ENCODE peak calls at places on chromosomes 1 and 21, in four cellular contexts. One of them, this sample, is unnamed.

GRCh38 chr1:46806196-46807020 is 7.6 kb downstream of the CYP4B1 start:
- DNase-seq in HFF-Myc: no peak
- DNase-seq in cardiac fibroblast: peak
- DNase-seq in mucosa of descending colon: no peak
- DNase-seq in this sample: peak

GRCh38 chr1:179883739-179884138 is 1.7 kb downstream of the TOR1AIP1 start:
- DNase-seq in HFF-Myc: no peak
- DNase-seq in cardiac fibroblast: no peak
- DNase-seq in mucosa of descending colon: no peak
- DNase-seq in this sample: no peak

GRCh38 chr1:203440780-203441179 is 34.8 kb upstream of the PRELP start:
- DNase-seq in HFF-Myc: peak
- DNase-seq in cardiac fibroblast: peak
- DNase-seq in mucosa of descending colon: peak
- DNase-seq in this sample: peak

GRCh38 chr1:234911787-234912186 is 216.8 kb downstream of the TOMM20 start:
- DNase-seq in HFF-Myc: no peak
- DNase-seq in cardiac fibroblast: no peak
- DNase-seq in mucosa of descending colon: no peak
- DNase-seq in this sample: no peak

GRCh38 chr1:41487729-41488598 is 3.5 kb upstream of the EDN2 start:
- DNase-seq in HFF-Myc: no peak
- DNase-seq in cardiac fibroblast: no peak
- DNase-seq in mucosa of descending colon: peak
- DNase-seq in this sample: no peak

GRCh38 chr1:154972517-154973343 is 1.8 kb upstream of the CKS1B start:
- DNase-seq in HFF-Myc: peak
- DNase-seq in cardiac fibroblast: peak
- DNase-seq in mucosa of descending colon: peak
- DNase-seq in this sample: peak

GRCh38 chr1:39701092-39701460 is 9.8 kb upstream of the HPCAL4 start:
- DNase-seq in HFF-Myc: no peak
- DNase-seq in cardiac fibroblast: peak
- DNase-seq in mucosa of descending colon: no peak
- DNase-seq in this sample: peak

GRCh38 chr1:192831706-192832355 is 23.0 kb downstream of the RGS2 start:
- DNase-seq in HFF-Myc: no peak
- DNase-seq in cardiac fibroblast: peak
- DNase-seq in mucosa of descending colon: no peak
- DNase-seq in this sample: peak

GRCh38 chr1:25819496-25820246 is at the start of gene MTFR1L:
- DNase-seq in HFF-Myc: no peak
- DNase-seq in cardiac fibroblast: peak
- DNase-seq in mucosa of descending colon: peak
- DNase-seq in this sample: peak

GRCh38 chr1:43566382-43567035 is 35.8 kb downstream of the PTPRF start:
- DNase-seq in HFF-Myc: no peak
- DNase-seq in cardiac fibroblast: no peak
- DNase-seq in mucosa of descending colon: no peak
- DNase-seq in this sample: no peak

GRCh38 chr1:47766832-47767740 is 230.1 kb downstream of the TRABD2B start:
- DNase-seq in HFF-Myc: no peak
- DNase-seq in cardiac fibroblast: no peak
- DNase-seq in mucosa of descending colon: no peak
- DNase-seq in this sample: no peak

GRCh38 chr1:222104661-222105392 is 362.9 kb upstream of the DUSP10 start:
- DNase-seq in HFF-Myc: no peak
- DNase-seq in cardiac fibroblast: no peak
- DNase-seq in mucosa of descending colon: no peak
- DNase-seq in this sample: no peak

GRCh38 chr1:116375884-116376733 is 3.1 kb downstream of the ATP1A1 start:
- DNase-seq in HFF-Myc: peak
- DNase-seq in cardiac fibroblast: peak
- DNase-seq in mucosa of descending colon: peak
- DNase-seq in this sample: peak

GRCh38 chr1:11842154-11843041 is 5.2 kb downstream of the NPPA start:
- DNase-seq in HFF-Myc: no peak
- DNase-seq in cardiac fibroblast: peak
- DNase-seq in mucosa of descending colon: no peak
- DNase-seq in this sample: peak

GRCh38 chr1:194776657-194777056 is 1590.2 kb upstream of the B3GALT2 start:
- DNase-seq in HFF-Myc: no peak
- DNase-seq in cardiac fibroblast: no peak
- DNase-seq in mucosa of descending colon: no peak
- DNase-seq in this sample: no peak

GRCh38 chr1:34768856-34769255 is 9.3 kb downstream of the GJB4 start:
- DNase-seq in HFF-Myc: no peak
- DNase-seq in cardiac fibroblast: no peak
- DNase-seq in mucosa of descending colon: no peak
- DNase-seq in this sample: no peak

GRCh38 chr1:155003227-155003765 is 694 bp downstream of the ZBTB7B start:
- DNase-seq in HFF-Myc: no peak
- DNase-seq in cardiac fibroblast: peak
- DNase-seq in mucosa of descending colon: peak
- DNase-seq in this sample: no peak

GRCh38 chr1:39144943-39145650 is 59.4 kb upstream of the MACF1 start:
- DNase-seq in HFF-Myc: no peak
- DNase-seq in cardiac fibroblast: no peak
- DNase-seq in mucosa of descending colon: no peak
- DNase-seq in this sample: no peak

GRCh38 chr21:32888971-32889370 is 117.4 kb upstream of the PAXBP1 start:
- DNase-seq in HFF-Myc: no peak
- DNase-seq in cardiac fibroblast: no peak
- DNase-seq in mucosa of descending colon: no peak
- DNase-seq in this sample: no peak

GRCh38 chr1:4422496-4423289 is 231.7 kb upstream of the AJAP1 start:
- DNase-seq in HFF-Myc: no peak
- DNase-seq in cardiac fibroblast: no peak
- DNase-seq in mucosa of descending colon: no peak
- DNase-seq in this sample: no peak

GRCh38 chr21:24994717-24995116 is 612.6 kb downstream of the MRPL39 start:
- DNase-seq in HFF-Myc: no peak
- DNase-seq in cardiac fibroblast: no peak
- DNase-seq in mucosa of descending colon: no peak
- DNase-seq in this sample: no peak

GRCh38 chr1:227952374-227953021 is 4.8 kb upstream of the WNT9A start:
- DNase-seq in HFF-Myc: no peak
- DNase-seq in cardiac fibroblast: no peak
- DNase-seq in mucosa of descending colon: peak
- DNase-seq in this sample: no peak

GRCh38 chr1:91684599-91685196 is 184.0 kb downstream of the CDC7 start:
- DNase-seq in HFF-Myc: peak
- DNase-seq in cardiac fibroblast: peak
- DNase-seq in mucosa of descending colon: no peak
- DNase-seq in this sample: peak

GRCh38 chr1:41980872-41981653 is 62.3 kb upstream of the HIVEP3 start:
- DNase-seq in HFF-Myc: no peak
- DNase-seq in cardiac fibroblast: no peak
- DNase-seq in mucosa of descending colon: no peak
- DNase-seq in this sample: no peak

GRCh38 chr1:183019126-183019740 is 4.0 kb upstream of the LAMC1 start:
- DNase-seq in HFF-Myc: no peak
- DNase-seq in cardiac fibroblast: no peak
- DNase-seq in mucosa of descending colon: no peak
- DNase-seq in this sample: no peak

GRCh38 chr1:3226191-3226590 is 157.2 kb downstream of the PRDM16 start:
- DNase-seq in HFF-Myc: no peak
- DNase-seq in cardiac fibroblast: no peak
- DNase-seq in mucosa of descending colon: no peak
- DNase-seq in this sample: no peak

GRCh38 chr21:18602711-18603110 is 199.1 kb upstream of the TMPRSS15 start:
- DNase-seq in HFF-Myc: no peak
- DNase-seq in cardiac fibroblast: no peak
- DNase-seq in mucosa of descending colon: no peak
- DNase-seq in this sample: no peak

DNA sequence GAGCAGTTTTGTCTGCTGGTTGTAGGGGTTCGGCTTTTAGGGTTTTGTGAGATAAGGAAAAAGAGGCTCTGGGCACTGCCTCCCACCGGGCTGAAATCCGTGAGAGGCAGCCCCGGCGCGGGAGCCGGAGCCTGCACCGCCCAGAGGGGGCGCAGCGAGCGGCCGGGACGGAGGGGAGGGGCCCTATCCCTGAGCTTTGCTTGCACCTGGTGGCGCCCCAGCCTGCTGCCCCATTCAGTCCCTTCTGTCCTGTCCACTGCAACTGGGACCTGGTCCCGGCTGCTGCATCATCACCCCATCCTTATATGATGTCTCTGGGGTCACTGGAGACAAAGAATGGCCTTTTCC is 512 bp upstream of the KCNJ6 start:
- DNase-seq in HFF-Myc: no peak
- DNase-seq in cardiac fibroblast: no peak
- DNase-seq in mucosa of descending colon: no peak
- DNase-seq in this sample: no peak
- TF ChIP-seq CTCF in HFF-Myc: no peak
- TF ChIP-seq CTCF in cardiac fibroblast: peak
- TF ChIP-seq CTCF in mucosa of descending colon: no peak
- TF ChIP-seq CTCF in this sample: no peak

GRCh38 chr1:186876436-186876835 is 47.7 kb downstream of the PLA2G4A start:
- DNase-seq in HFF-Myc: no peak
- DNase-seq in cardiac fibroblast: no peak
- DNase-seq in mucosa of descending colon: no peak
- DNase-seq in this sample: no peak
- H3K4me3 ChIP-seq in HFF-Myc: no peak
- H3K4me3 ChIP-seq in cardiac fibroblast: no peak
- H3K4me3 ChIP-seq in mucosa of descending colon: no peak
- H3K4me3 ChIP-seq in this sample: no peak

GRCh38 chr1:45787905-45788304 is 15.5 kb upstream of the MAST2 start:
- DNase-seq in HFF-Myc: no peak
- DNase-seq in cardiac fibroblast: no peak
- DNase-seq in mucosa of descending colon: no peak
- DNase-seq in this sample: no peak

GRCh38 chr1:45789601-45790000 is 13.8 kb upstream of the MAST2 start:
- DNase-seq in HFF-Myc: no peak
- DNase-seq in cardiac fibroblast: no peak
- DNase-seq in mucosa of descending colon: no peak
- DNase-seq in this sample: no peak

DNA sequence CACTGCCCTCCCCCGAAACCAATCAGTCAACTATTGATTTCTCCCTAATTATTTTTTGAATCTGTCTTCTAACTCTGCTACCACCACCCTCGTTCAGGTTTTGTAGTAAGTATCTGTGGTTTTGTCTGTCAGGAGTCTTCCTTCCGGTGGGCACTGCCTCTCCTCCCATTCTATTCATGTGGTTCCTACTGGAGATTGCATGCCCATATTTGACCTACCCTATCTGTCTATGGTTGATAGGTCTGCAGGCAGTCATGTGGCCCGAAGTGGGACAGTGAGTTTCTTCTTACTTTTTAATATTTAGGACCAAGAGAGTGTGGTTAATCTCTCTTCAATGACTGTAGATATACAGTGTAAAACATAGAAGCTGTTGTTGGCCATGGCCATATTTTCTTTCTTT is 17.8 kb upstream of the MAST2 start:
- DNase-seq in HFF-Myc: no peak
- DNase-seq in cardiac fibroblast: no peak
- DNase-seq in mucosa of descending colon: no peak
- DNase-seq in this sample: no peak
- TF ChIP-seq CTCF in HFF-Myc: no peak
- TF ChIP-seq CTCF in cardiac fibroblast: no peak
- TF ChIP-seq CTCF in mucosa of descending colon: no peak
- TF ChIP-seq CTCF in this sample: no peak

GRCh38 chr1:59506952-59507351 is 210.1 kb downstream of the FGGY start:
- DNase-seq in HFF-Myc: no peak
- DNase-seq in cardiac fibroblast: no peak
- DNase-seq in mucosa of descending colon: no peak
- DNase-seq in this sample: no peak
- H3K4me3 ChIP-seq in HFF-Myc: no peak
- H3K4me3 ChIP-seq in cardiac fibroblast: no peak
- H3K4me3 ChIP-seq in mucosa of descending colon: no peak
- H3K4me3 ChIP-seq in this sample: no peak

GRCh38 chr1:16006552-16007485 is 2.8 kb downstream of the SRARP start:
- DNase-seq in HFF-Myc: no peak
- DNase-seq in cardiac fibroblast: peak
- DNase-seq in mucosa of descending colon: peak
- DNase-seq in this sample: peak

GRCh38 chr1:16006010-16006409 is 2.0 kb downstream of the SRARP start:
- DNase-seq in HFF-Myc: no peak
- DNase-seq in cardiac fibroblast: no peak
- DNase-seq in mucosa of descending colon: no peak
- DNase-seq in this sample: no peak

GRCh38 chr1:16007671-16008341 is 3.8 kb downstream of the SRARP start:
- DNase-seq in HFF-Myc: no peak
- DNase-seq in cardiac fibroblast: no peak
- DNase-seq in mucosa of descending colon: no peak
- DNase-seq in this sample: no peak

GRCh38 chr1:16009030-16009460 is 5.0 kb downstream of the SRARP start:
- DNase-seq in HFF-Myc: peak
- DNase-seq in cardiac fibroblast: peak
- DNase-seq in mucosa of descending colon: peak
- DNase-seq in this sample: peak

DNA sequence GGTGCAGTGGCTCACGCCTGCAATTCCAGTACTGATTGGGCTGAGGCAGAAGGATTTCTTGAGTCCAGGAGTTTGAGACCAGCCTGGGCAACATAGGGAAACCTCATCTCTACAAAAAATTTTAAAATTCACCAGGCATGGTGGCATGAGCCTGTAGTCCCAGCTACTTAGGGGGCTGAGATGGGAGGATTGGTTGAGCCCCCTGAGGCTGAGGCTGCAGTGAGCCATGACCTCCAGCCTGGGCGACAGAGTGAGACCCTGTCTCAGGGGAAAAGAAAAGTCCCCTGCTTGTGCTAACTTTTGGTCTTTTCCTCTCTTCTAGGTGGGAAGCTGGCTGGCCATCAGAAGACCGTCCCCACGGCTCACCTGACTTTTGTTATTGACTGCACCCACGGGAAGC is 1.6 kb downstream of the SRARP start:
- DNase-seq in HFF-Myc: no peak
- DNase-seq in cardiac fibroblast: no peak
- DNase-seq in mucosa of descending colon: no peak
- DNase-seq in this sample: no peak
- TF ChIP-seq CTCF in HFF-Myc: no peak
- TF ChIP-seq CTCF in cardiac fibroblast: no peak
- TF ChIP-seq CTCF in mucosa of descending colon: no peak
- TF ChIP-seq CTCF in this sample: no peak

GRCh38 chr1:18531503-18531845 is 50.7 kb downstream of the KLHDC7A start:
- DNase-seq in HFF-Myc: no peak
- DNase-seq in cardiac fibroblast: no peak
- DNase-seq in mucosa of descending colon: no peak
- DNase-seq in this sample: no peak
- H3K4me3 ChIP-seq in HFF-Myc: no peak
- H3K4me3 ChIP-seq in cardiac fibroblast: no peak
- H3K4me3 ChIP-seq in mucosa of descending colon: no peak
- H3K4me3 ChIP-seq in this sample: no peak